ENCODE peak calls at places on chromosomes 13 and 19, in nine cellular contexts. J, E, Z, K, Q, N, F, V and I are unnamed samples.

GRCh38 chr13:113856716-113857065 is 7.2 kb downstream of the GAS6 start:
- DNase-seq in F (no peak), K (no peak), J (peak), Z (no peak), E (peak), N (peak), V (peak), Q (peak), I (peak)

GRCh38 chr19:46635920-46636761 is at the start of gene GNG8:
- DNase-seq in Q (no peak), E (no peak), J (no peak), K (no peak), F (no peak), N (no peak), Z (no peak), V (no peak), I (no peak)

GRCh38 chr13:106488075-106488474 is 47.4 kb downstream of the EFNB2 start:
- DNase-seq in F (no peak), V (no peak), J (no peak), N (no peak), Z (no peak), E (no peak), Q (no peak), K (no peak), I (no peak)

GRCh38 chr19:13208131-13208963 is 58.1 kb downstream of the IER2 start:
- DNase-seq in E (peak), K (no peak), Q (peak), Z (no peak), V (peak), J (peak), N (peak), F (peak), I (no peak)

GRCh38 chr13:49637989-49638388 is 9.7 kb downstream of the ARL11 start:
- DNase-seq in E (no peak), K (no peak), Q (no peak), V (no peak), N (no peak), J (no peak), F (no peak), Z (no peak), I (no peak)

GRCh38 chr13:74662895-74663294 is 528.7 kb upstream of the KLF12 start:
- DNase-seq in F (no peak), Z (no peak), V (peak), N (no peak), E (peak), J (no peak), K (no peak), Q (no peak), I (no peak)

GRCh38 chr13:86741762-86742285 is 929.3 kb upstream of the SLITRK5 start:
- DNase-seq in F (peak), J (no peak), Z (no peak), E (no peak), N (no peak), Q (no peak), V (no peak), K (no peak), I (no peak)

GRCh38 chr13:44303681-44304432 is 69.8 kb upstream of the SERP2 start:
- DNase-seq in J (peak), K (no peak), E (peak), V (no peak), Z (no peak), F (no peak), Q (peak), N (no peak), I (peak)

GRCh38 chr19:50204811-50205675 is 1.6 kb downstream of the MYH14 start:
- DNase-seq in Q (peak), V (no peak), F (peak), N (peak), E (no peak), J (no peak), Z (no peak), K (no peak), I (no peak)

GRCh38 chr19:13118424-13119193 is 545 bp downstream of the NACC1 start:
- DNase-seq in K (no peak), J (no peak), V (no peak), F (peak), E (peak), Q (peak), Z (peak), N (peak), I (no peak)

GRCh38 chr19:46697142-46697960 is 19.6 kb downstream of the PRKD2 start:
- DNase-seq in J (peak), V (peak), Q (peak), K (peak), N (peak), E (peak), Z (peak), F (no peak), I (peak)

GRCh38 chr13:101455863-101456262 is 3.4 kb downstream of the ITGBL1 start:
- DNase-seq in F (no peak), N (no peak), K (no peak), E (no peak), Q (no peak), V (peak), J (no peak), Z (peak), I (no peak)

GRCh38 chr13:43792456-43792855 is 5.7 kb upstream of the ENOX1 start:
- DNase-seq in E (no peak), V (no peak), K (no peak), Z (no peak), F (no peak), J (no peak), Q (no peak), N (no peak), I (no peak)

GRCh38 chr19:18718015-18718526 is 34.6 kb downstream of the CRTC1 start:
- DNase-seq in F (no peak), V (no peak), Z (no peak), Q (no peak), E (no peak), K (no peak), J (no peak), N (no peak), I (no peak)

GRCh38 chr19:29547981-29548380 is 22.2 kb downstream of the VSTM2B start:
- DNase-seq in E (no peak), K (no peak), J (peak), V (no peak), N (peak), Q (peak), F (no peak), Z (no peak), I (peak)

GRCh38 chr13:107642841-107643240 is 572.5 kb downstream of the LIG4 start:
- DNase-seq in Q (no peak), F (no peak), Z (no peak), E (no peak), J (no peak), N (no peak), V (no peak), K (no peak), I (no peak)

GRCh38 chr13:114033541-114034315 is 59.9 kb upstream of the C13orf46 start:
- DNase-seq in Q (no peak), Z (no peak), J (no peak), V (no peak), K (no peak), F (no peak), E (no peak), N (no peak), I (no peak)

GRCh38 chr13:44206429-44206828 is 167.2 kb upstream of the SERP2 start:
- DNase-seq in Z (no peak), N (no peak), Q (no peak), J (no peak), K (peak), F (no peak), V (no peak), E (no peak), I (no peak)

GRCh38 chr19:12603714-12604113 is 6.9 kb downstream of the ZNF490 start:
- DNase-seq in Z (no peak), N (no peak), J (peak), V (no peak), Q (no peak), K (no peak), F (peak), E (no peak), I (no peak)

GRCh38 chr19:46731007-46731501 is 14.1 kb upstream of the PRKD2 start:
- DNase-seq in K (no peak), N (no peak), Q (peak), V (peak), E (peak), Z (peak), J (no peak), F (no peak), I (no peak)

GRCh38 chr19:40380199-40381037 is 9.6 kb downstream of the HIPK4 start:
- DNase-seq in Z (no peak), J (no peak), V (no peak), N (no peak), Q (no peak), K (no peak), F (no peak), E (no peak), I (no peak)

GRCh38 chr13:48493076-48493765 is 39.7 kb downstream of the RCBTB2 start:
- DNase-seq in K (no peak), Q (no peak), E (no peak), V (no peak), Z (peak), F (no peak), N (no peak), J (no peak), I (no peak)

GRCh38 chr19:42198676-42199439 is 18.6 kb downstream of the DEDD2 start:
- DNase-seq in J (no peak), Q (peak), N (no peak), K (no peak), V (no peak), E (no peak), F (peak), Z (no peak), I (no peak)

GRCh38 chr13:112812306-112813034 is 122.6 kb downstream of the ATP11A start:
- DNase-seq in J (peak), V (no peak), Z (no peak), E (no peak), F (no peak), N (no peak), K (no peak), Q (peak), I (no peak)

GRCh38 chr19:2428027-2428690 is 773 bp upstream of the TIMM13 start:
- DNase-seq in Z (peak), N (peak), Q (peak), V (peak), F (no peak), E (peak), K (no peak), J (no peak), I (no peak)

GRCh38 chr19:532578-533484 is 1.3 kb downstream of the CDC34 start:
- DNase-seq in F (peak), J (peak), Q (peak), N (peak), E (peak), V (peak), K (no peak), Z (peak), I (no peak)

GRCh38 chr13:36807616-36808015 is 11.4 kb upstream of the RFXAP start:
- DNase-seq in N (no peak), Q (no peak), E (no peak), Z (no peak), V (no peak), J (no peak), F (no peak), K (no peak), I (no peak)

GRCh38 chr13:36804588-36804987 is 14.4 kb upstream of the RFXAP start:
- DNase-seq in N (no peak), Q (no peak), Z (no peak), K (no peak), J (no peak), F (no peak), E (no peak), V (no peak), I (no peak)

GRCh38 chr13:36801035-36801434 is 18.0 kb upstream of the RFXAP start:
- DNase-seq in Q (no peak), V (no peak), N (no peak), E (no peak), J (no peak), K (no peak), F (no peak), Z (no peak), I (no peak)

DNA sequence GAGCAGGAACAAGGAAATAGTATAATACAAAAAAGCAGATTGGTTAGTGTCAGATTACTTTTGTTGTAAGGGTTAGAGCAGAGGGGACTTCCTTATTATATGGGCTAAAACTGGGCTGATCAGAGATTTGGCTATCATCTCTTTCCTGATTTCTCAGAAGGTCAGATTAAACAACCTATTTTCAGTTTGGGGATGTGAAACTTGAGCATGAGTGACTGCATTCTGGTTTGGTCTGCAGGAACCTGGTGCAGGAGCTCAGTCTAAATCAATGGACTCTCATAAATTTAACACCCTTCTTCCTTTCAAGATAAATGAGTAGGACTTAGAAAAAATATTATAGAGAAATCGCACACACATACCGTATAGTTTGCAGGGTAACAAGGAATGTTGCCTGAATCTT is 12.9 kb upstream of the RFXAP start:
- DNase-seq in J (no peak), N (no peak), Q (no peak), V (no peak), F (no peak), Z (no peak), K (no peak), E (no peak), I (no peak)
- TF ChIP-seq CTCF in J (no peak), N (no peak), Q (no peak), V (no peak), F (no peak), Z (no peak), K (no peak), E (no peak), I (no peak)

GRCh38 chr13:93249918-93250306 is 23.3 kb downstream of the GPC6 start:
- DNase-seq in Z (no peak), E (no peak), N (no peak), Q (no peak), V (no peak), F (no peak), K (no peak), J (no peak), I (no peak)

GRCh38 chr13:93246069-93246468 is 19.5 kb downstream of the GPC6 start:
- DNase-seq in E (no peak), F (no peak), Q (no peak), N (no peak), K (no peak), V (no peak), Z (no peak), J (no peak), I (no peak)

GRCh38 chr13:93249259-93249917 is 22.8 kb downstream of the GPC6 start:
- DNase-seq in Z (peak), J (no peak), E (no peak), V (peak), K (no peak), Q (no peak), N (no peak), F (no peak), I (no peak)

GRCh38 chr13:93244918-93245280 is 18.3 kb downstream of the GPC6 start:
- DNase-seq in V (peak), F (no peak), K (no peak), Q (no peak), N (no peak), E (no peak), J (no peak), Z (peak), I (no peak)

DNA sequence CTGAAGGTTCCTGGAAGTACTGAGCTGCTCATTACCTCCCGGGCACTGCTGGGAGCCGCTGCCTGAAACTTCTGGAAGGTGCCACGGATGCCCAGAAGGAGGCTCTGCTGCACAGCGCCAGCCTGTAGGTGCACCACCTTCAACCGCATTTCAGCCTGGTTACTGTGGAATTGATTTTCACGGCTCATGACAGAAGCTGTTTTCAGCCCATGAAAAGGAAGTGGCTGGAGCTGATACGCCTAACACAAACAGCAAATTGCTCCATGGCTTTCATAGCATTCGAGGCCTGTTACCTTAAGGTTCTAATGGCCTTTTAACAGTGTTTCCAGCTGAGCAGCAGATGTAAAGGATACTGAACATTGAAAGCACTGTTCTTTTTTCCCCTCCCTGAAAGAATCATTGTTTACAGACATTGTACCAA is 22.0 kb downstream of the GPC6 start:
- DNase-seq in Q (peak), N (peak), Z (no peak), J (peak), K (no peak), F (no peak), E (no peak), V (no peak), I (no peak)
- TF ChIP-seq CTCF in Q (no peak), N (peak), Z (peak), J (peak), K (no peak), F (peak), E (no peak), V (no peak), I (peak)

GRCh38 chr13:95505976-95506375 is 46.5 kb upstream of the CLDN10 start:
- DNase-seq in E (no peak), Z (no peak), J (no peak), V (no peak), K (no peak), F (no peak), N (no peak), Q (no peak), I (no peak)

GRCh38 chr13:95502216-95502615 is 50.3 kb upstream of the CLDN10 start:
- DNase-seq in V (no peak), N (no peak), Z (peak), J (no peak), K (no peak), F (no peak), Q (no peak), E (no peak), I (no peak)

GRCh38 chr13:95505265-95505664 is 47.3 kb upstream of the CLDN10 start:
- DNase-seq in N (no peak), V (no peak), F (no peak), Z (peak), J (no peak), E (no peak), Q (no peak), K (no peak), I (no peak)

GRCh38 chr13:95500136-95500718 is 52.3 kb upstream of the CLDN10 start:
- DNase-seq in Z (peak), F (no peak), N (no peak), Q (no peak), E (no peak), K (no peak), V (no peak), J (no peak), I (no peak)

GRCh38 chr13:95503662-95504061 is 48.9 kb upstream of the CLDN10 start:
- DNase-seq in E (no peak), Z (no peak), J (no peak), V (no peak), F (no peak), N (no peak), K (no peak), Q (no peak), I (no peak)
- TF ChIP-seq CTCF in E (no peak), Z (no peak), J (no peak), V (no peak), F (no peak), N (no peak), K (no peak), Q (no peak), I (no peak)

GRCh38 chr13:66693656-66694055 is 536.5 kb downstream of the PCDH9 start:
- DNase-seq in F (no peak), E (no peak), J (no peak), K (no peak), Q (no peak), V (no peak), N (no peak), Z (no peak), I (no peak)

GRCh38 chr13:66689037-66689619 is 541.0 kb downstream of the PCDH9 start:
- DNase-seq in N (no peak), E (no peak), F (no peak), Z (no peak), K (no peak), J (no peak), V (no peak), Q (no peak), I (no peak)

GRCh38 chr13:66691149-66691548 is 539.0 kb downstream of the PCDH9 start:
- DNase-seq in F (no peak), N (no peak), K (no peak), Q (no peak), Z (no peak), E (no peak), J (no peak), V (no peak), I (no peak)

GRCh38 chr13:66689628-66690027 is 540.5 kb downstream of the PCDH9 start:
- DNase-seq in N (no peak), F (no peak), Z (peak), K (no peak), J (no peak), E (no peak), V (no peak), Q (no peak), I (no peak)
- TF ChIP-seq CTCF in N (no peak), F (no peak), Z (peak), K (peak), J (no peak), E (peak), V (peak), Q (no peak), I (no peak)

DNA sequence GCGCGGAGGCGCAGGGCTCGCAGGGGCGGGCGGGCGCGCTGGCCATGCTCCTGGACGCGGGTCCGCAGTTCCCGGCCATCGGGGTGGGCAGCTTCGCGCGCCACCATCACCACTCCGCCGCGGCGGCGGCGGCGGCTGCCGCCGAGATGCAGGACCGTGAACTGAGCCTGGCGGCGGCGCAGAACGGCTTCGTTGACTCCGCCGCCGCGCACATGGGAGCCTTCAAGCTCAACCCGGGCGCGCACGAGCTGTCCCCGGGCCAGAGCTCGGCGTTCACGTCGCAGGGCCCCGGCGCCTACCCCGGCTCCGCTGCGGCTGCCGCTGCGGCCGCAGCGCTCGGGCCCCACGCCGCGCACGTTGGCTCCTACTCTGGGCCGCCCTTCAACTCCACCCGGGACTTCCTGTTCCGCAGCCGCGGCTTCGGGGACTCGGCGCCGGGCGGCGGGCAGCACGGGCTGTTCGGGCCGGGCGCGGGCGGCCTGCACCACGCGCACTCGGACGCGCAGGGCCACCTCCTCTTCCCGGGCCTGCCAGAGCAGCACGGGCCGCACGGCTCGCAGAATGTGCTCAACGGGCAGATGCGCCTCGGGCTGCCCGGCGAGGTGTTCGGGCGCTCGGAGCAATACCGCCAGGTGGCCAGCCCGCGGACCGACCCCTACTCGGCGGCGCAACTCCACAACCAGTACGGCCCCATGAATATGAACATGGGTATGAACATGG is 597 bp downstream of the ZIC2 start:
- DNase-seq in N (peak), V (no peak), E (no peak), Q (no peak), F (no peak), K (no peak), J (no peak), Z (no peak), I (no peak)
- TF ChIP-seq CTCF in N (no peak), V (no peak), E (no peak), Q (no peak), F (no peak), K (no peak), J (no peak), Z (no peak), I (no peak)

GRCh38 chr19:5354403-5354802 is 13.8 kb upstream of the PTPRS start:
- DNase-seq in Z (no peak), Q (no peak), F (peak), J (no peak), V (no peak), N (no peak), K (no peak), E (no peak), I (no peak)
- TF ChIP-seq CTCF in Z (peak), Q (no peak), F (peak), J (no peak), V (peak), N (no peak), K (no peak), E (no peak), I (no peak)